ENCODE peak calls at places on chromosomes 11 and 22, in eight cellular contexts. One of them, this sample, is unnamed.

GRCh38 chr22:26535499-26535898 is 23.2 kb upstream of the TFIP11 start:
- DNase-seq in astrocyte of the spinal cord: no peak
- DNase-seq in NB4: no peak
- DNase-seq in Peyer's patch: peak
- DNase-seq in brain microvascular endothelial cell: no peak
- DNase-seq in WTC11: no peak
- DNase-seq in endothelial cell: no peak
- DNase-seq in psoas muscle: no peak
- DNase-seq in this sample: no peak

GRCh38 chr11:72551571-72551970 is 117.2 kb upstream of the CLPB start:
- DNase-seq in astrocyte of the spinal cord: no peak
- DNase-seq in NB4: no peak
- DNase-seq in Peyer's patch: no peak
- DNase-seq in brain microvascular endothelial cell: no peak
- DNase-seq in WTC11: no peak
- DNase-seq in endothelial cell: no peak
- DNase-seq in psoas muscle: no peak
- DNase-seq in this sample: no peak

GRCh38 chr11:41826129-41826528 is 366.7 kb upstream of the LRRC4C start:
- DNase-seq in astrocyte of the spinal cord: no peak
- DNase-seq in NB4: no peak
- DNase-seq in Peyer's patch: no peak
- DNase-seq in brain microvascular endothelial cell: no peak
- DNase-seq in WTC11: no peak
- DNase-seq in endothelial cell: no peak
- DNase-seq in psoas muscle: no peak
- DNase-seq in this sample: no peak

GRCh38 chr11:122095950-122096942 is 19.8 kb downstream of the BLID start:
- DNase-seq in astrocyte of the spinal cord: peak
- DNase-seq in NB4: no peak
- DNase-seq in Peyer's patch: no peak
- DNase-seq in brain microvascular endothelial cell: no peak
- DNase-seq in WTC11: no peak
- DNase-seq in endothelial cell: no peak
- DNase-seq in psoas muscle: no peak
- DNase-seq in this sample: no peak

GRCh38 chr11:225734-226453 is 10.2 kb downstream of the SIRT3 start:
- DNase-seq in astrocyte of the spinal cord: peak
- DNase-seq in NB4: peak
- DNase-seq in Peyer's patch: no peak
- DNase-seq in brain microvascular endothelial cell: no peak
- DNase-seq in WTC11: no peak
- DNase-seq in endothelial cell: no peak
- DNase-seq in psoas muscle: no peak
- DNase-seq in this sample: peak

GRCh38 chr11:85590848-85591483 is 36.2 kb downstream of the DLG2 start:
- DNase-seq in astrocyte of the spinal cord: peak
- DNase-seq in NB4: peak
- DNase-seq in Peyer's patch: no peak
- DNase-seq in brain microvascular endothelial cell: peak
- DNase-seq in WTC11: no peak
- DNase-seq in endothelial cell: no peak
- DNase-seq in psoas muscle: no peak
- DNase-seq in this sample: no peak

GRCh38 chr11:113683481-113684046 is 22.5 kb downstream of the TMPRSS5 start:
- DNase-seq in astrocyte of the spinal cord: no peak
- DNase-seq in NB4: no peak
- DNase-seq in Peyer's patch: no peak
- DNase-seq in brain microvascular endothelial cell: no peak
- DNase-seq in WTC11: no peak
- DNase-seq in endothelial cell: no peak
- DNase-seq in psoas muscle: no peak
- DNase-seq in this sample: no peak

GRCh38 chr11:44185522-44185921 is 90.0 kb downstream of the EXT2 start:
- DNase-seq in astrocyte of the spinal cord: no peak
- DNase-seq in NB4: no peak
- DNase-seq in Peyer's patch: no peak
- DNase-seq in brain microvascular endothelial cell: no peak
- DNase-seq in WTC11: no peak
- DNase-seq in endothelial cell: no peak
- DNase-seq in psoas muscle: no peak
- DNase-seq in this sample: no peak

GRCh38 chr11:124841765-124842700 is 23.2 kb upstream of the ROBO3 start:
- DNase-seq in astrocyte of the spinal cord: no peak
- DNase-seq in NB4: no peak
- DNase-seq in Peyer's patch: no peak
- DNase-seq in brain microvascular endothelial cell: no peak
- DNase-seq in WTC11: no peak
- DNase-seq in endothelial cell: no peak
- DNase-seq in psoas muscle: no peak
- DNase-seq in this sample: no peak

GRCh38 chr11:74462631-74463030 is 4.7 kb downstream of the KCNE3 start:
- DNase-seq in astrocyte of the spinal cord: no peak
- DNase-seq in NB4: peak
- DNase-seq in Peyer's patch: no peak
- DNase-seq in brain microvascular endothelial cell: no peak
- DNase-seq in WTC11: no peak
- DNase-seq in endothelial cell: no peak
- DNase-seq in psoas muscle: no peak
- DNase-seq in this sample: no peak

GRCh38 chr11:68838572-68838964 is 3.1 kb downstream of the CPT1A start:
- DNase-seq in astrocyte of the spinal cord: no peak
- DNase-seq in NB4: peak
- DNase-seq in Peyer's patch: peak
- DNase-seq in brain microvascular endothelial cell: no peak
- DNase-seq in WTC11: no peak
- DNase-seq in endothelial cell: no peak
- DNase-seq in psoas muscle: peak
- DNase-seq in this sample: no peak

GRCh38 chr11:65241134-65241533 is 20.6 kb upstream of the POLA2 start:
- DNase-seq in astrocyte of the spinal cord: no peak
- DNase-seq in NB4: no peak
- DNase-seq in Peyer's patch: no peak
- DNase-seq in brain microvascular endothelial cell: no peak
- DNase-seq in WTC11: no peak
- DNase-seq in endothelial cell: no peak
- DNase-seq in psoas muscle: no peak
- DNase-seq in this sample: no peak

GRCh38 chr11:59997800-59998199 is 19.2 kb upstream of the OOSP4B start:
- DNase-seq in astrocyte of the spinal cord: no peak
- DNase-seq in NB4: no peak
- DNase-seq in Peyer's patch: no peak
- DNase-seq in brain microvascular endothelial cell: no peak
- DNase-seq in WTC11: no peak
- DNase-seq in endothelial cell: no peak
- DNase-seq in psoas muscle: no peak
- DNase-seq in this sample: no peak

GRCh38 chr11:59668188-59668949 is 468 bp downstream of the PATL1 start:
- DNase-seq in astrocyte of the spinal cord: peak
- DNase-seq in NB4: peak
- DNase-seq in Peyer's patch: peak
- DNase-seq in brain microvascular endothelial cell: peak
- DNase-seq in WTC11: peak
- DNase-seq in endothelial cell: peak
- DNase-seq in psoas muscle: peak
- DNase-seq in this sample: peak

DNA sequence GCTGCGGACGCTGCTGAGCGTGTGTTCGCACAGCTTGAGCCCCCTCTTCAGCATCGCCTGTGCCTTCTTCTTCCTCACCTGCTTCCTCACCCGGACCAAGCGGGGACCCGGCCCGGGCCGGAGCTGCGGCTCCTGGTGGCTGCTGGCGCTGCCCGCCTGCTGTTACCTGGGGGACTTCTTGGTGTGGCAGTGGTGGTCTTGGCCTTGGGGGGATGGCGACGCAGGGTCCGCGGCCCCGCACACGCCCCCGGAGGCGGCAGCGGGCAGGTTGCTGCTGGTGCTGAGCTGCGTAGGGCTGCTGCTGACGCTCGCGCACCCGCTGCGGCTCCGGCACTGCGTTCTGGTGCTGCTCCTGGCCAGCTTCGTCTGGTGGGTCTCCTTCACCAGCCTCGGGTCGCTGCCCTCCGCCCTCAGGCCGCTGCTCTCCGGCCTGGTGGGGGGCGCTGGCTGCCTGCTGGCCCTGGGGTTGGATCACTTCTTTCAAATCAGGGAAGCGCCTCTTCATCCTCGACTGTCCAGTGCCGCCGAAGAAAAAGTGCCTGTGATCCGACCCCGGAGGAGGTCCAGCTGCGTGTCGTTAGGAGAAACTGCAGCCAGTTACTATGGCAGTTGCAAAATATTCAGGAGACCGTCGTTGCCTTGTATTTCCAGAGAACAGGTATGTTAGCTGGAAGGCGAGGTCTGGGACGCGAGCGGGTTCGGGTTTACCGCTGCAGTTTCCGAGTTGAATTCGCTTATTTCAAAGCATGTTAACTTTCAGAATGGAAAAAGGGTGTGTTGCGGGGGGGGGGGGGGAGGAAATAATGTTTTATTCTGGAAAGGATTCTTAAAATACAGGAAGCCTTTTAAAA is 1.0 kb downstream of the PDE3B start:
- DNase-seq in astrocyte of the spinal cord: peak
- DNase-seq in NB4: peak
- DNase-seq in Peyer's patch: peak
- DNase-seq in brain microvascular endothelial cell: no peak
- DNase-seq in WTC11: peak
- DNase-seq in endothelial cell: peak
- DNase-seq in psoas muscle: peak
- DNase-seq in this sample: peak
- TF ChIP-seq CTCF in astrocyte of the spinal cord: no peak
- TF ChIP-seq CTCF in NB4: no peak
- TF ChIP-seq CTCF in Peyer's patch: peak
- TF ChIP-seq CTCF in brain microvascular endothelial cell: no peak
- TF ChIP-seq CTCF in WTC11: no peak
- TF ChIP-seq CTCF in endothelial cell: no peak
- TF ChIP-seq CTCF in psoas muscle: no peak
- TF ChIP-seq CTCF in this sample: no peak

GRCh38 chr11:130828741-130829140 is 87.5 kb downstream of the SNX19 start:
- DNase-seq in astrocyte of the spinal cord: no peak
- DNase-seq in NB4: no peak
- DNase-seq in Peyer's patch: no peak
- DNase-seq in brain microvascular endothelial cell: no peak
- DNase-seq in WTC11: no peak
- DNase-seq in endothelial cell: no peak
- DNase-seq in psoas muscle: peak
- DNase-seq in this sample: no peak
- TF ChIP-seq CTCF in astrocyte of the spinal cord: no peak
- TF ChIP-seq CTCF in NB4: no peak
- TF ChIP-seq CTCF in Peyer's patch: no peak
- TF ChIP-seq CTCF in brain microvascular endothelial cell: no peak
- TF ChIP-seq CTCF in WTC11: no peak
- TF ChIP-seq CTCF in endothelial cell: no peak
- TF ChIP-seq CTCF in psoas muscle: no peak
- TF ChIP-seq CTCF in this sample: no peak

DNA sequence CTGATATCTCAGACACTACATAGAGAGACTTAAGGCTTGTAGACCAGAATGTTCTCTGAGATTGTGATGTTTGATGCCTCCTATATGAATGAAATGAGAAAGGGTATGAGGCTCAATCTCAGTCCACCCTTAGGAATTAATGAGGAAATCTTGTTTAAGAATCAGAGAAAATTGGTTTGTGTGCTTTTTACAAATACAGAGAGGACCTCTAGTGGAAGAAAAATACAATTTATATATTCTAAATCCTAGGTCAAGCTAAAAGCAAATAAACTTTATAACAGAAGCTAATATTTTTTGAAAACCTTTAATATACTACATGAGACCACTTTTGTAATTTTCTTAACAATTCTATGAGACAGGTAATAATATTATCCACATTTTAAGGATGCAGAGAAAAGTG is 5.0 kb upstream of the OR52H1 start:
- DNase-seq in astrocyte of the spinal cord: no peak
- DNase-seq in NB4: no peak
- DNase-seq in Peyer's patch: no peak
- DNase-seq in brain microvascular endothelial cell: no peak
- DNase-seq in WTC11: no peak
- DNase-seq in endothelial cell: no peak
- DNase-seq in psoas muscle: no peak
- DNase-seq in this sample: no peak
- TF ChIP-seq CTCF in astrocyte of the spinal cord: peak
- TF ChIP-seq CTCF in NB4: no peak
- TF ChIP-seq CTCF in Peyer's patch: no peak
- TF ChIP-seq CTCF in brain microvascular endothelial cell: no peak
- TF ChIP-seq CTCF in WTC11: no peak
- TF ChIP-seq CTCF in endothelial cell: no peak
- TF ChIP-seq CTCF in psoas muscle: no peak
- TF ChIP-seq CTCF in this sample: no peak

GRCh38 chr11:29120329-29120695 is 896.5 kb downstream of the KCNA4 start:
- DNase-seq in astrocyte of the spinal cord: no peak
- DNase-seq in NB4: no peak
- DNase-seq in Peyer's patch: no peak
- DNase-seq in brain microvascular endothelial cell: no peak
- DNase-seq in WTC11: no peak
- DNase-seq in endothelial cell: no peak
- DNase-seq in psoas muscle: no peak
- DNase-seq in this sample: no peak
- TF ChIP-seq CTCF in astrocyte of the spinal cord: no peak
- TF ChIP-seq CTCF in NB4: no peak
- TF ChIP-seq CTCF in Peyer's patch: no peak
- TF ChIP-seq CTCF in brain microvascular endothelial cell: no peak
- TF ChIP-seq CTCF in WTC11: no peak
- TF ChIP-seq CTCF in endothelial cell: no peak
- TF ChIP-seq CTCF in psoas muscle: no peak
- TF ChIP-seq CTCF in this sample: no peak

GRCh38 chr22:44153705-44154104 is 27.0 kb upstream of the PARVG start:
- DNase-seq in astrocyte of the spinal cord: no peak
- DNase-seq in NB4: no peak
- DNase-seq in Peyer's patch: no peak
- DNase-seq in brain microvascular endothelial cell: no peak
- DNase-seq in WTC11: no peak
- DNase-seq in endothelial cell: no peak
- DNase-seq in psoas muscle: no peak
- DNase-seq in this sample: no peak
- TF ChIP-seq CTCF in astrocyte of the spinal cord: no peak
- TF ChIP-seq CTCF in NB4: no peak
- TF ChIP-seq CTCF in Peyer's patch: no peak
- TF ChIP-seq CTCF in brain microvascular endothelial cell: no peak
- TF ChIP-seq CTCF in WTC11: no peak
- TF ChIP-seq CTCF in endothelial cell: no peak
- TF ChIP-seq CTCF in psoas muscle: no peak
- TF ChIP-seq CTCF in this sample: no peak

This sample was measured in GM13976.